ENCODE peak calls at places on chromosome 2, in six cellular contexts. One of them, this sample, is unnamed.
A peak's percentile ranks its signal among the peaks of the same experiment; 100 is the strongest.

GRCh38 chr2:188580738-188581137 is 289.1 kb downstream of the GULP1 start:
- DNase-seq in endothelial cell of umbilical vein: no peak
- DNase-seq in H9: no peak
- DNase-seq in fibroblast of lung: peak; percentile 20
- DNase-seq in neural progenitor cell: no peak
- DNase-seq in IMR-90: no peak
- DNase-seq in this sample: no peak

GRCh38 chr2:235394278-235394828 is 99.5 kb upstream of the AGAP1 start:
- DNase-seq in endothelial cell of umbilical vein: no peak
- DNase-seq in H9: no peak
- DNase-seq in fibroblast of lung: peak; percentile 90
- DNase-seq in neural progenitor cell: no peak
- DNase-seq in IMR-90: peak; percentile 69
- DNase-seq in this sample: peak; percentile 87

GRCh38 chr2:228703099-228703498 is 521.6 kb upstream of the SPHKAP start:
- DNase-seq in endothelial cell of umbilical vein: no peak
- DNase-seq in H9: no peak
- DNase-seq in fibroblast of lung: no peak
- DNase-seq in neural progenitor cell: no peak
- DNase-seq in IMR-90: no peak
- DNase-seq in this sample: no peak

GRCh38 chr2:237593596-237594310 is 3.2 kb upstream of the RAB17 start:
- DNase-seq in endothelial cell of umbilical vein: no peak
- DNase-seq in H9: no peak
- DNase-seq in fibroblast of lung: no peak
- DNase-seq in neural progenitor cell: no peak
- DNase-seq in IMR-90: no peak
- DNase-seq in this sample: no peak

GRCh38 chr2:183248866-183249567 is 124.8 kb downstream of the NUP35 start:
- DNase-seq in endothelial cell of umbilical vein: peak; percentile 71
- DNase-seq in H9: no peak
- DNase-seq in fibroblast of lung: peak; percentile 16
- DNase-seq in neural progenitor cell: peak; percentile 27
- DNase-seq in IMR-90: peak; percentile 23
- DNase-seq in this sample: peak; percentile 44

GRCh38 chr2:213834331-213834730 is 550.1 kb downstream of the SPAG16 start:
- DNase-seq in endothelial cell of umbilical vein: peak; percentile 3
- DNase-seq in H9: no peak
- DNase-seq in fibroblast of lung: peak; percentile 89
- DNase-seq in neural progenitor cell: no peak
- DNase-seq in IMR-90: peak; percentile 88
- DNase-seq in this sample: peak; percentile 76

GRCh38 chr2:197198890-197199289 is 111.7 kb downstream of the ANKRD44 start:
- DNase-seq in endothelial cell of umbilical vein: no peak
- DNase-seq in H9: no peak
- DNase-seq in fibroblast of lung: no peak
- DNase-seq in neural progenitor cell: no peak
- DNase-seq in IMR-90: no peak
- DNase-seq in this sample: no peak

GRCh38 chr2:129742415-129742814 is 237.1 kb upstream of the RAB6C start:
- DNase-seq in endothelial cell of umbilical vein: no peak
- DNase-seq in H9: no peak
- DNase-seq in fibroblast of lung: no peak
- DNase-seq in neural progenitor cell: no peak
- DNase-seq in IMR-90: no peak
- DNase-seq in this sample: no peak

GRCh38 chr2:207782238-207783030 is 12.7 kb upstream of the FZD5 start:
- DNase-seq in endothelial cell of umbilical vein: no peak
- DNase-seq in H9: no peak
- DNase-seq in fibroblast of lung: no peak
- DNase-seq in neural progenitor cell: no peak
- DNase-seq in IMR-90: no peak
- DNase-seq in this sample: no peak

GRCh38 chr2:68687018-68687417 is 43.6 kb downstream of the PROKR1 start:
- DNase-seq in endothelial cell of umbilical vein: no peak
- DNase-seq in H9: no peak
- DNase-seq in fibroblast of lung: no peak
- DNase-seq in neural progenitor cell: no peak
- DNase-seq in IMR-90: no peak
- DNase-seq in this sample: no peak

GRCh38 chr2:151067658-151068369 is 193.8 kb downstream of the RBM43 start:
- DNase-seq in endothelial cell of umbilical vein: no peak
- DNase-seq in H9: no peak
- DNase-seq in fibroblast of lung: no peak
- DNase-seq in neural progenitor cell: no peak
- DNase-seq in IMR-90: no peak
- DNase-seq in this sample: no peak

GRCh38 chr2:17538844-17539554 is 1.5 kb upstream of the VSNL1 start:
- DNase-seq in endothelial cell of umbilical vein: peak; percentile 31
- DNase-seq in H9: peak; percentile 78
- DNase-seq in fibroblast of lung: peak; percentile 77
- DNase-seq in neural progenitor cell: peak; percentile 87
- DNase-seq in IMR-90: peak; percentile 41
- DNase-seq in this sample: peak; percentile 77

GRCh38 chr2:17536416-17536815 is 4.1 kb upstream of the VSNL1 start:
- DNase-seq in endothelial cell of umbilical vein: no peak
- DNase-seq in H9: no peak
- DNase-seq in fibroblast of lung: peak; percentile 59
- DNase-seq in neural progenitor cell: no peak
- DNase-seq in IMR-90: no peak
- DNase-seq in this sample: no peak

GRCh38 chr2:17539596-17539992 is 902 bp upstream of the VSNL1 start:
- DNase-seq in endothelial cell of umbilical vein: no peak
- DNase-seq in H9: peak; percentile 83
- DNase-seq in fibroblast of lung: peak; percentile 81
- DNase-seq in neural progenitor cell: peak; percentile 50
- DNase-seq in IMR-90: no peak
- DNase-seq in this sample: peak; percentile 65

GRCh38 chr2:17539993-17540812 is at the start of gene VSNL1:
- DNase-seq in endothelial cell of umbilical vein: peak; percentile 27
- DNase-seq in H9: peak; percentile 97
- DNase-seq in fibroblast of lung: peak; percentile 93
- DNase-seq in neural progenitor cell: peak; percentile 98
- DNase-seq in IMR-90: peak; percentile 68
- DNase-seq in this sample: peak; percentile 92

DNA sequence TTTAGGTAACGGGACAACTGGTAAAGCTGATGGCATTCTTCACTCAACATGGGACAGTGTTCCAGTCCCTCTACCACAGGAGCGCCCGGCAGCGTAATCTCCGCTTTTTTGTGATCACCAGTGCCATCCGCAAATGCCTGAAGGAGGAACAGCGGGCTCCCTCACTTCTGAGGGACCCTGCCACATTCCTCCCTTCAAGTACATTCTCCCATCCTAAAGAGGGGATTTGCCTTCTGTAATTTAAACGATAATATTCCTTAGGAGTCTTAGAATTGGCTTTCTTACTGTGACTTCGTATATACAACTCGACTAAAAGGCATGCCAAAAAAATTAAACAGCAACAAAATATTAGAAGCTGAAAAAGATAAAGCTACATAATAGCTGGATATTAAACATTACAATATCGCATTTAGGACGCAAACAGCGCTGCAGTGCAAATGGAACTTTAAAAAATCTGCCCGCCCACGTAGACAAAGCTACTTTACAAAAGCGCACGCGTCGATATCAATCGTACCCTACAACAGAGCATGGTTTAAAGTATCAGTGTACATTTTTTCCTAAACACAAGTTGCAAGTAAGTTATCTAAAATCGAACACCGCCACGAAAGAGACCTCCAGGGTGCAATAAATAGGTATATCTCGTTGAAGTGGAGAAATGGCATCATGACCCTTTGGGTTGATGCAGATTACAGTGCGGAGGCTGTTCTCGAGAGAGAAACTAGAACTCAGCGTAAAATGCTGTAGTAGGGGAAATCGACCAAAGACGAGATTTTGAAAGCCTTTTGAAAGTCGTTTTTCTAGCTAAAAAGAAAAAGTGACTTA is 2.3 kb upstream of the VSNL1 start:
- DNase-seq in endothelial cell of umbilical vein: peak; percentile 17
- DNase-seq in H9: peak; percentile 58
- DNase-seq in fibroblast of lung: no peak
- DNase-seq in neural progenitor cell: peak; percentile 67
- DNase-seq in IMR-90: peak; percentile 20
- DNase-seq in this sample: peak; percentile 66
- H3K9ac ChIP-seq in endothelial cell of umbilical vein: peak overlapping the region; percentile 7
- H3K9ac ChIP-seq in H9: peak overlapping the region; percentile 48
- H3K9ac ChIP-seq in fibroblast of lung: peak overlapping the region; percentile 40
- H3K9ac ChIP-seq in neural progenitor cell: no peak overlapping the region
- H3K9ac ChIP-seq in IMR-90: no peak overlapping the region
- H3K9ac ChIP-seq in this sample: peak overlapping the region; percentile 71

GRCh38 chr2:176491172-176491904 is 222.1 kb downstream of the MTX2 start:
- DNase-seq in endothelial cell of umbilical vein: no peak
- DNase-seq in H9: no peak
- DNase-seq in fibroblast of lung: peak; percentile 100
- DNase-seq in neural progenitor cell: no peak
- DNase-seq in IMR-90: peak; percentile 96
- DNase-seq in this sample: peak; percentile 86

GRCh38 chr2:176493221-176493825 is 224.1 kb downstream of the MTX2 start:
- DNase-seq in endothelial cell of umbilical vein: no peak
- DNase-seq in H9: no peak
- DNase-seq in fibroblast of lung: no peak
- DNase-seq in neural progenitor cell: no peak
- DNase-seq in IMR-90: no peak
- DNase-seq in this sample: no peak

GRCh38 chr2:176492583-176492982 is 223.3 kb downstream of the MTX2 start:
- DNase-seq in endothelial cell of umbilical vein: no peak
- DNase-seq in H9: no peak
- DNase-seq in fibroblast of lung: no peak
- DNase-seq in neural progenitor cell: no peak
- DNase-seq in IMR-90: no peak
- DNase-seq in this sample: no peak

GRCh38 chr2:176494949-176495353 is 225.7 kb downstream of the MTX2 start:
- DNase-seq in endothelial cell of umbilical vein: no peak
- DNase-seq in H9: no peak
- DNase-seq in fibroblast of lung: no peak
- DNase-seq in neural progenitor cell: no peak
- DNase-seq in IMR-90: no peak
- DNase-seq in this sample: no peak

GRCh38 chr2:176493909-176494308 is 224.7 kb downstream of the MTX2 start:
- DNase-seq in endothelial cell of umbilical vein: no peak
- DNase-seq in H9: no peak
- DNase-seq in fibroblast of lung: no peak
- DNase-seq in neural progenitor cell: no peak
- DNase-seq in IMR-90: no peak
- DNase-seq in this sample: no peak
- H3K9ac ChIP-seq in endothelial cell of umbilical vein: no peak overlapping the region
- H3K9ac ChIP-seq in H9: no peak overlapping the region
- H3K9ac ChIP-seq in fibroblast of lung: no peak overlapping the region
- H3K9ac ChIP-seq in neural progenitor cell: no peak overlapping the region
- H3K9ac ChIP-seq in IMR-90: no peak overlapping the region
- H3K9ac ChIP-seq in this sample: no peak overlapping the region

GRCh38 chr2:173353556-173353955 is 1.1 kb upstream of the CDCA7 start:
- DNase-seq in endothelial cell of umbilical vein: no peak
- DNase-seq in H9: no peak
- DNase-seq in fibroblast of lung: no peak
- DNase-seq in neural progenitor cell: peak; percentile 12
- DNase-seq in IMR-90: no peak
- DNase-seq in this sample: no peak
- H3K9ac ChIP-seq in endothelial cell of umbilical vein: no peak overlapping the region
- H3K9ac ChIP-seq in H9: peak overlapping the region; percentile 94
- H3K9ac ChIP-seq in fibroblast of lung: no peak overlapping the region
- H3K9ac ChIP-seq in neural progenitor cell: peak overlapping the region; percentile 93
- H3K9ac ChIP-seq in IMR-90: no peak overlapping the region
- H3K9ac ChIP-seq in this sample: no peak overlapping the region

DNA sequence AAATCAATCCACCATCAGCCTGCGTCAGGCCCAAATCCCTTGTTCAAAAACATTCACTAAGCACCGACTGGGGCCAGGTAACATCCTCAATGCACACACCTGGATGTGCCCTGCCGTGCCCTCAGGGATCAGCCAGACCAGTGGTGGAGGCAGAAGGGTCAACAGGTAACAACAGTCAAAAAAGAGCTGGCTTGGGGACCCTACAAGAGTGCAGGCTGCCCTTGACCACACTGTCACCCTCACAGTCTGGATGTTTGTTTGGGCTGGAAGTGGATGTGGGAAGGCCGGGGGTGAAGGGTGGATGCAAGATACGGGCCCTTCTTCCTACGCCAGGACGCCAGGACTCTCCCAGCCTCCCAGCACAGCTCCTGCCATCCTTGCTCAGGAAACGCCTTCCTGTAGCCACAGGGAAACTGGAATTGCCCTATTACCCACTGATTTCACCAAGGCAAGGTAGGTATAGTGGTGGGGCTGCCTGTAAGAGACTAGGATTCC is 2.7 kb downstream of the BIN1 start:
- DNase-seq in endothelial cell of umbilical vein: no peak
- DNase-seq in H9: peak; percentile 17
- DNase-seq in fibroblast of lung: no peak
- DNase-seq in neural progenitor cell: no peak
- DNase-seq in IMR-90: no peak
- DNase-seq in this sample: no peak
- H3K9ac ChIP-seq in endothelial cell of umbilical vein: no peak overlapping the region
- H3K9ac ChIP-seq in H9: no peak overlapping the region
- H3K9ac ChIP-seq in fibroblast of lung: no peak overlapping the region
- H3K9ac ChIP-seq in neural progenitor cell: no peak overlapping the region
- H3K9ac ChIP-seq in IMR-90: no peak overlapping the region
- H3K9ac ChIP-seq in this sample: peak overlapping the region; percentile 95

GRCh38 chr2:37797081-37797480 is 125.6 kb upstream of the CDC42EP3 start:
- DNase-seq in endothelial cell of umbilical vein: no peak
- DNase-seq in H9: no peak
- DNase-seq in fibroblast of lung: peak; percentile 89
- DNase-seq in neural progenitor cell: no peak
- DNase-seq in IMR-90: peak; percentile 51
- DNase-seq in this sample: peak; percentile 59

GRCh38 chr2:37796481-37796880 is 125.0 kb upstream of the CDC42EP3 start:
- DNase-seq in endothelial cell of umbilical vein: no peak
- DNase-seq in H9: no peak
- DNase-seq in fibroblast of lung: no peak
- DNase-seq in neural progenitor cell: no peak
- DNase-seq in IMR-90: no peak
- DNase-seq in this sample: no peak

GRCh38 chr2:37795456-37795855 is 124.0 kb upstream of the CDC42EP3 start:
- DNase-seq in endothelial cell of umbilical vein: no peak
- DNase-seq in H9: no peak
- DNase-seq in fibroblast of lung: no peak
- DNase-seq in neural progenitor cell: no peak
- DNase-seq in IMR-90: no peak
- DNase-seq in this sample: no peak

GRCh38 chr2:37794717-37795116 is 123.3 kb upstream of the CDC42EP3 start:
- DNase-seq in endothelial cell of umbilical vein: no peak
- DNase-seq in H9: no peak
- DNase-seq in fibroblast of lung: peak; percentile 45
- DNase-seq in neural progenitor cell: no peak
- DNase-seq in IMR-90: peak; percentile 42
- DNase-seq in this sample: peak; percentile 41

DNA sequence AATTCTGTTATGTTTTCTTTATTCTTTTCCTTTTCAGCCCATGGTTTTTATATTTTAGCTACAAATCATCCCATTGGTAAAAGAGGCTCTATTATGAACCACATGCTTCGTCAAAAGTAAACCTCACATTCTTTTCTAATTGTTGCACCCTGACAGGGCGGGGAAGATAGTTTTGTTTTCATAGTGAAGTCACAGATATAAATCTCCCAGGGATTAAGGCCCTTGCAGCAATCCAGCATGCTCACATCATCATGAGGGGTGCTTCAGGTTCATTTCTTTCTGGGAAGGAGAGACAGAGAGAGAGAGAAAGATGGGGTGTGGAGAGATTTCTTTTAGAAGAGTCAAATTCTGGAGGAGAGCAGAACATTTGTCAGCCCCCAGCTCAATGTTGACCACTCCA is 124.5 kb upstream of the CDC42EP3 start:
- DNase-seq in endothelial cell of umbilical vein: no peak
- DNase-seq in H9: no peak
- DNase-seq in fibroblast of lung: peak; percentile 95
- DNase-seq in neural progenitor cell: no peak
- DNase-seq in IMR-90: peak; percentile 90
- DNase-seq in this sample: peak; percentile 60
- H3K9ac ChIP-seq in endothelial cell of umbilical vein: no peak overlapping the region
- H3K9ac ChIP-seq in H9: no peak overlapping the region
- H3K9ac ChIP-seq in fibroblast of lung: no peak overlapping the region
- H3K9ac ChIP-seq in neural progenitor cell: no peak overlapping the region
- H3K9ac ChIP-seq in IMR-90: peak overlapping the region; percentile 49
- H3K9ac ChIP-seq in this sample: no peak overlapping the region

This sample was measured in mesenchymal stem cell.